ENCODE peak calls at places on chromosomes 4 and X, in eight cellular contexts. X is heart left ventricle, L is A549, J is ovary, N is HepG2, Q is sigmoid colon, O is Peyer's patch, H is H1. F is an unnamed sample.

GRCh38 chrX:84259868-84260267 is 71.9 kb upstream of the RPS6KA6 start:
- DNase-seq in X (no peak), L (no peak), J (no peak), N (no peak), O (no peak), H (no peak), Q (no peak), F (no peak)

GRCh38 chrX:44042731-44043130 is 69.5 kb upstream of the NDP start:
- DNase-seq in X (no peak), N (no peak), O (no peak), L (no peak), J (peak), Q (no peak), H (no peak), F (no peak)

GRCh38 chr4:2257361-2258001 is 4.4 kb downstream of the MXD4 start:
- DNase-seq in X (no peak), L (no peak), N (no peak), H (peak), J (peak), O (peak), Q (peak), F (no peak)

GRCh38 chr4:16199132-16199531 is 27.1 kb downstream of the TAPT1 start:
- DNase-seq in X (no peak), N (peak), H (no peak), Q (no peak), L (peak), O (no peak), J (no peak), F (peak)

GRCh38 chr4:134320048-134320447 is 118.5 kb upstream of the PABPC4L start:
- DNase-seq in H (no peak), Q (no peak), L (no peak), O (no peak), J (no peak), N (no peak), X (no peak), F (no peak)

GRCh38 chrX:37441377-37441776 is 92.2 kb downstream of the PRRG1 start:
- DNase-seq in X (no peak), J (no peak), L (no peak), H (no peak), O (no peak), Q (no peak), N (no peak), F (no peak)

GRCh38 chrX:70332600-70332999 is 42.7 kb downstream of the KIF4A start:
- DNase-seq in N (no peak), X (no peak), J (no peak), Q (no peak), O (no peak), L (peak), H (no peak), F (no peak)

GRCh38 chr4:21726255-21726815 is 222.2 kb downstream of the KCNIP4 start:
- DNase-seq in Q (no peak), N (no peak), J (no peak), O (no peak), L (no peak), X (no peak), H (no peak), F (no peak)

GRCh38 chr4:148004228-148004813 is 272.4 kb downstream of the ARHGAP10 start:
- DNase-seq in X (peak), H (no peak), N (no peak), O (no peak), Q (no peak), L (no peak), J (no peak), F (no peak)

GRCh38 chr4:89929425-89930272 is 35.0 kb downstream of the MMRN1 start:
- DNase-seq in Q (no peak), H (no peak), J (no peak), X (no peak), N (no peak), O (no peak), L (no peak), F (no peak)

GRCh38 chr4:122576261-122577188 is 44.3 kb downstream of the IL21 start:
- DNase-seq in L (peak), Q (no peak), O (no peak), J (no peak), N (peak), X (no peak), H (no peak), F (peak)

GRCh38 chrX:104253567-104254441 is 929 bp downstream of the ESX1 start:
- DNase-seq in O (no peak), Q (no peak), N (no peak), J (no peak), L (peak), X (no peak), H (peak), F (peak)

GRCh38 chr4:31041385-31041784 is 321.2 kb downstream of the PCDH7 start:
- DNase-seq in O (no peak), X (no peak), L (no peak), J (no peak), N (no peak), Q (no peak), H (no peak), F (no peak)

GRCh38 chrX:40083120-40083978 is 14.4 kb downstream of the BCOR start:
- DNase-seq in N (no peak), L (no peak), Q (no peak), X (no peak), J (peak), O (peak), H (peak), F (peak)

GRCh38 chr4:26589699-26590098 is 5.8 kb downstream of the TBC1D19 start:
- DNase-seq in J (no peak), N (no peak), X (no peak), Q (no peak), H (no peak), O (no peak), L (no peak), F (no peak)

GRCh38 chr4:24583451-24584174 is 741 bp downstream of the DHX15 start:
- DNase-seq in X (peak), L (peak), O (peak), N (peak), H (peak), Q (peak), J (peak), F (peak)
- TF ChIP-seq POLR2A in X (no peak), L (no peak), O (no peak), N (peak), H (peak), Q (no peak), J (no peak), F (no peak)

GRCh38 chrX:66020578-66021406 is 19.1 kb downstream of the VSIG4 start:
- DNase-seq in Q (no peak), X (no peak), H (no peak), J (no peak), L (no peak), O (no peak), N (no peak), F (no peak)

GRCh38 chrX:66022742-66023725 is 16.8 kb downstream of the VSIG4 start:
- DNase-seq in N (no peak), Q (no peak), L (peak), X (no peak), H (no peak), O (no peak), J (no peak), F (peak)

GRCh38 chrX:66019974-66020373 is 19.9 kb downstream of the VSIG4 start:
- DNase-seq in N (no peak), Q (no peak), J (no peak), H (no peak), L (no peak), O (no peak), X (no peak), F (no peak)

GRCh38 chrX:66021758-66022741 is 17.8 kb downstream of the VSIG4 start:
- DNase-seq in O (no peak), Q (no peak), X (no peak), H (no peak), L (no peak), J (no peak), N (no peak), F (no peak)

DNA sequence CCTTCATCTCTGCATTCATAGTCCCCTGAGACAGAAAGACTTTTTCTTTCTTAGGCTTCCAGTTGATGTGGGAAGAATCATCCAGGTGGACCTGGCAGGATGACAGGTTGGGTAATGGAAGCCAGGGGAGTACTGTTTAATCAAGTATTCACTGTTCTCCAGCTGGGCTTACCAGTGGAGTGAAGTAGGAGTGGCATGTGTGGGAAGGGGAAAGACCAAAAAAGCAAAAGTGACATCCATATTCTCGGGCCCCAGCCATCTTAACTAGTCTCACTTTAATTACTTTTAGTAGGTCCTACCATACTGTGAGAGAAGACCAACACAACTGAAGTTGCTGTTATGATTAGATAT is 18.5 kb downstream of the VSIG4 start:
- DNase-seq in Q (no peak), N (no peak), L (no peak), X (no peak), J (no peak), O (no peak), H (no peak), F (no peak)
- TF ChIP-seq POLR2A in Q (no peak), N (no peak), L (no peak), X (no peak), J (no peak), O (no peak), H (no peak), F (no peak)

GRCh38 chr4:173248690-173249089 is 80.1 kb downstream of the GALNT7 start:
- DNase-seq in H (no peak), L (no peak), J (no peak), N (no peak), Q (no peak), X (no peak), O (no peak), F (no peak)

GRCh38 chr4:173256825-173257224 is 77.3 kb downstream of the HMGB2 start:
- DNase-seq in Q (no peak), J (no peak), X (no peak), L (no peak), H (no peak), N (no peak), O (no peak), F (no peak)

GRCh38 chr4:173253561-173253960 is 80.6 kb downstream of the HMGB2 start:
- DNase-seq in L (no peak), J (no peak), H (no peak), N (no peak), X (no peak), Q (no peak), O (no peak), F (no peak)

GRCh38 chr4:173254646-173255045 is 79.5 kb downstream of the HMGB2 start:
- DNase-seq in Q (no peak), J (no peak), N (no peak), H (no peak), O (no peak), L (no peak), X (no peak), F (no peak)

GRCh38 chr4:173252024-173252935 is 81.9 kb downstream of the HMGB2 start:
- DNase-seq in Q (peak), J (peak), X (no peak), N (peak), L (peak), H (no peak), O (no peak), F (peak)
- TF ChIP-seq POLR2A in Q (no peak), J (no peak), X (no peak), N (no peak), L (no peak), H (no peak), O (no peak), F (no peak)

GRCh38 chr4:184506527-184507121 is 32.3 kb upstream of the IRF2 start:
- DNase-seq in N (peak), Q (no peak), J (no peak), H (no peak), O (peak), L (peak), X (no peak), F (peak)
- TF ChIP-seq POLR2A in N (no peak), Q (no peak), J (no peak), H (no peak), O (no peak), L (no peak), X (no peak), F (no peak)

GRCh38 chrX:26915064-26915463 is 548.1 kb downstream of the PPP4R3C start:
- DNase-seq in L (no peak), Q (no peak), J (no peak), O (no peak), H (no peak), X (no peak), N (no peak), F (no peak)
- TF ChIP-seq POLR2A in L (no peak), Q (no peak), J (no peak), O (no peak), H (no peak), X (no peak), N (no peak), F (no peak)